ENCODE peak calls at places on chromosome 18, in eight cellular contexts. One of them, this sample, is unnamed.

GRCh38 chr18:76822510-76823165 is at the start of gene ZNF236:
- DNase-seq in dorsolateral prefrontal cortex: no peak
- DNase-seq in sigmoid colon: peak; percentile 87
- DNase-seq in left ventricle myocardium inferior: peak; percentile 79
- DNase-seq in left lung: peak; percentile 92
- DNase-seq in breast epithelium: peak; percentile 50
- DNase-seq in substantia nigra: no peak
- DNase-seq in tibial artery: peak; percentile 71
- DNase-seq in this sample: peak; percentile 82

GRCh38 chr18:56089607-56090258 is 501.7 kb upstream of the TCF4 start:
- DNase-seq in left ventricle myocardium inferior: no peak
- DNase-seq in dorsolateral prefrontal cortex: no peak
- DNase-seq in substantia nigra: no peak
- DNase-seq in tibial artery: no peak
- DNase-seq in sigmoid colon: no peak
- DNase-seq in left lung: no peak
- DNase-seq in breast epithelium: no peak
- DNase-seq in this sample: no peak

GRCh38 chr18:2908946-2909335 is 62.1 kb downstream of the EMILIN2 start:
- DNase-seq in breast epithelium: no peak
- DNase-seq in left ventricle myocardium inferior: no peak
- DNase-seq in dorsolateral prefrontal cortex: no peak
- DNase-seq in sigmoid colon: no peak
- DNase-seq in tibial artery: no peak
- DNase-seq in left lung: no peak
- DNase-seq in substantia nigra: no peak
- DNase-seq in this sample: no peak

GRCh38 chr18:31555971-31556747 is 35.5 kb upstream of the TTR start:
- DNase-seq in left lung: no peak
- DNase-seq in substantia nigra: no peak
- DNase-seq in breast epithelium: no peak
- DNase-seq in dorsolateral prefrontal cortex: peak; percentile 37
- DNase-seq in sigmoid colon: no peak
- DNase-seq in tibial artery: no peak
- DNase-seq in left ventricle myocardium inferior: no peak
- DNase-seq in this sample: no peak

GRCh38 chr18:79567481-79568147 is 112.0 kb upstream of the CTDP1 start:
- DNase-seq in left lung: peak; percentile 54
- DNase-seq in dorsolateral prefrontal cortex: no peak
- DNase-seq in left ventricle myocardium inferior: peak; percentile 71
- DNase-seq in substantia nigra: no peak
- DNase-seq in breast epithelium: peak; percentile 66
- DNase-seq in sigmoid colon: peak; percentile 68
- DNase-seq in tibial artery: no peak
- DNase-seq in this sample: peak; percentile 69

GRCh38 chr18:79479114-79479760 is 83.5 kb downstream of the NFATC1 start:
- DNase-seq in sigmoid colon: peak; percentile 17
- DNase-seq in left ventricle myocardium inferior: no peak
- DNase-seq in tibial artery: no peak
- DNase-seq in left lung: peak; percentile 55
- DNase-seq in breast epithelium: no peak
- DNase-seq in substantia nigra: no peak
- DNase-seq in dorsolateral prefrontal cortex: no peak
- DNase-seq in this sample: peak; percentile 20

GRCh38 chr18:61448316-61448715 is 115.1 kb downstream of the CDH20 start:
- DNase-seq in dorsolateral prefrontal cortex: no peak
- DNase-seq in substantia nigra: no peak
- DNase-seq in left lung: no peak
- DNase-seq in sigmoid colon: no peak
- DNase-seq in left ventricle myocardium inferior: no peak
- DNase-seq in breast epithelium: no peak
- DNase-seq in tibial artery: no peak
- DNase-seq in this sample: no peak

GRCh38 chr18:75350857-75351256 is 76.6 kb downstream of the SMIM21 start:
- DNase-seq in tibial artery: no peak
- DNase-seq in breast epithelium: no peak
- DNase-seq in substantia nigra: no peak
- DNase-seq in left lung: no peak
- DNase-seq in dorsolateral prefrontal cortex: no peak
- DNase-seq in left ventricle myocardium inferior: no peak
- DNase-seq in sigmoid colon: no peak
- DNase-seq in this sample: no peak

GRCh38 chr18:7577706-7578105 is 10.6 kb downstream of the PTPRM start:
- DNase-seq in left ventricle myocardium inferior: no peak
- DNase-seq in substantia nigra: no peak
- DNase-seq in sigmoid colon: no peak
- DNase-seq in tibial artery: no peak
- DNase-seq in dorsolateral prefrontal cortex: no peak
- DNase-seq in breast epithelium: no peak
- DNase-seq in left lung: no peak
- DNase-seq in this sample: no peak

GRCh38 chr18:34921811-34922385 is 119.3 kb upstream of the MAPRE2 start:
- DNase-seq in left ventricle myocardium inferior: no peak
- DNase-seq in breast epithelium: no peak
- DNase-seq in sigmoid colon: no peak
- DNase-seq in left lung: no peak
- DNase-seq in tibial artery: no peak
- DNase-seq in substantia nigra: no peak
- DNase-seq in dorsolateral prefrontal cortex: no peak
- DNase-seq in this sample: no peak

GRCh38 chr18:25814841-25815458 is 275.5 kb downstream of the SS18 start:
- DNase-seq in substantia nigra: no peak
- DNase-seq in left lung: no peak
- DNase-seq in tibial artery: no peak
- DNase-seq in left ventricle myocardium inferior: no peak
- DNase-seq in breast epithelium: no peak
- DNase-seq in dorsolateral prefrontal cortex: no peak
- DNase-seq in sigmoid colon: no peak
- DNase-seq in this sample: no peak

GRCh38 chr18:10398571-10398970 is 55.9 kb upstream of the APCDD1 start:
- DNase-seq in left ventricle myocardium inferior: no peak
- DNase-seq in breast epithelium: no peak
- DNase-seq in substantia nigra: no peak
- DNase-seq in dorsolateral prefrontal cortex: no peak
- DNase-seq in sigmoid colon: no peak
- DNase-seq in tibial artery: no peak
- DNase-seq in left lung: no peak
- DNase-seq in this sample: no peak

GRCh38 chr18:10487161-10487560 is 32.7 kb downstream of the APCDD1 start:
- DNase-seq in breast epithelium: no peak
- DNase-seq in left ventricle myocardium inferior: no peak
- DNase-seq in dorsolateral prefrontal cortex: no peak
- DNase-seq in sigmoid colon: no peak
- DNase-seq in tibial artery: no peak
- DNase-seq in left lung: no peak
- DNase-seq in substantia nigra: no peak
- DNase-seq in this sample: no peak

GRCh38 chr18:36673452-36673851 is 155.3 kb downstream of the TPGS2 start:
- DNase-seq in breast epithelium: no peak
- DNase-seq in sigmoid colon: no peak
- DNase-seq in left ventricle myocardium inferior: no peak
- DNase-seq in dorsolateral prefrontal cortex: no peak
- DNase-seq in tibial artery: no peak
- DNase-seq in substantia nigra: no peak
- DNase-seq in left lung: no peak
- DNase-seq in this sample: no peak

GRCh38 chr18:70377857-70378701 is 89.2 kb downstream of the SOCS6 start:
- DNase-seq in left ventricle myocardium inferior: no peak
- DNase-seq in left lung: no peak
- DNase-seq in breast epithelium: no peak
- DNase-seq in dorsolateral prefrontal cortex: no peak
- DNase-seq in substantia nigra: no peak
- DNase-seq in sigmoid colon: no peak
- DNase-seq in tibial artery: no peak
- DNase-seq in this sample: no peak

GRCh38 chr18:79439201-79440023 is 43.7 kb downstream of the NFATC1 start:
- DNase-seq in tibial artery: no peak
- DNase-seq in breast epithelium: no peak
- DNase-seq in sigmoid colon: no peak
- DNase-seq in dorsolateral prefrontal cortex: no peak
- DNase-seq in substantia nigra: no peak
- DNase-seq in left ventricle myocardium inferior: no peak
- DNase-seq in left lung: no peak
- DNase-seq in this sample: peak; percentile 75

GRCh38 chr18:79422783-79423165 is 27.0 kb downstream of the NFATC1 start:
- DNase-seq in substantia nigra: no peak
- DNase-seq in sigmoid colon: no peak
- DNase-seq in left ventricle myocardium inferior: no peak
- DNase-seq in left lung: peak; percentile 49
- DNase-seq in breast epithelium: no peak
- DNase-seq in tibial artery: no peak
- DNase-seq in dorsolateral prefrontal cortex: no peak
- DNase-seq in this sample: no peak

GRCh38 chr18:40215981-40216380 is 1739.1 kb upstream of the PIK3C3 start:
- DNase-seq in substantia nigra: no peak
- DNase-seq in tibial artery: no peak
- DNase-seq in dorsolateral prefrontal cortex: no peak
- DNase-seq in left ventricle myocardium inferior: no peak
- DNase-seq in sigmoid colon: no peak
- DNase-seq in breast epithelium: no peak
- DNase-seq in left lung: no peak
- DNase-seq in this sample: no peak

GRCh38 chr18:67628674-67629073 is 112.2 kb upstream of the DSEL start:
- DNase-seq in breast epithelium: no peak
- DNase-seq in left lung: no peak
- DNase-seq in tibial artery: no peak
- DNase-seq in sigmoid colon: no peak
- DNase-seq in substantia nigra: no peak
- DNase-seq in dorsolateral prefrontal cortex: no peak
- DNase-seq in left ventricle myocardium inferior: no peak
- DNase-seq in this sample: no peak
- H3K27ac ChIP-seq in breast epithelium: no peak overlapping the region
- H3K27ac ChIP-seq in left lung: no peak overlapping the region
- H3K27ac ChIP-seq in tibial artery: no peak overlapping the region
- H3K27ac ChIP-seq in sigmoid colon: no peak overlapping the region
- H3K27ac ChIP-seq in substantia nigra: no peak overlapping the region
- H3K27ac ChIP-seq in dorsolateral prefrontal cortex: no peak overlapping the region
- H3K27ac ChIP-seq in left ventricle myocardium inferior: no peak overlapping the region
- H3K27ac ChIP-seq in this sample: no peak overlapping the region

DNA sequence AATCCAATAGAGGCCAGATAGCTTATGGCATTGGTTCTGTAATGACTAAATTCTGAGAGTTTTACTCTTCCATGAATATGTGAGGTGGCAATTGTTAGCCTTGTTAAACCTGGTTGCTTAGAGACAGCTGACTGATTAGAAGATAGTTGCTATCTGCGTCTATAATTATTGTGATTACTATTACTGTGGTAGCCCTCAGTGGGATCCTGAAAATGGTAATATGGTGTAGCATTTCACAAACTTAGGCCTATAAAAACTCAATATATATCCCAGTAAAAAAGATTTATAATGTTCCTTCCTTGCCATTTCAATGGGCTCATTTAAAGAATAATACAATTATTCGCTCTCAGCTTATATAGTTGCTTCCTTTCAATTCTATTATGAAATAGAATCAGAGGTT is 405.8 kb upstream of the CDH2 start:
- DNase-seq in breast epithelium: no peak
- DNase-seq in left lung: no peak
- DNase-seq in sigmoid colon: no peak
- DNase-seq in substantia nigra: no peak
- DNase-seq in dorsolateral prefrontal cortex: no peak
- DNase-seq in left ventricle myocardium inferior: no peak
- DNase-seq in tibial artery: no peak
- DNase-seq in this sample: no peak
- H3K27ac ChIP-seq in breast epithelium: no peak overlapping the region
- H3K27ac ChIP-seq in left lung: no peak overlapping the region
- H3K27ac ChIP-seq in sigmoid colon: no peak overlapping the region
- H3K27ac ChIP-seq in substantia nigra: no peak overlapping the region
- H3K27ac ChIP-seq in dorsolateral prefrontal cortex: no peak overlapping the region
- H3K27ac ChIP-seq in left ventricle myocardium inferior: no peak overlapping the region
- H3K27ac ChIP-seq in tibial artery: no peak overlapping the region
- H3K27ac ChIP-seq in this sample: no peak overlapping the region

DNA sequence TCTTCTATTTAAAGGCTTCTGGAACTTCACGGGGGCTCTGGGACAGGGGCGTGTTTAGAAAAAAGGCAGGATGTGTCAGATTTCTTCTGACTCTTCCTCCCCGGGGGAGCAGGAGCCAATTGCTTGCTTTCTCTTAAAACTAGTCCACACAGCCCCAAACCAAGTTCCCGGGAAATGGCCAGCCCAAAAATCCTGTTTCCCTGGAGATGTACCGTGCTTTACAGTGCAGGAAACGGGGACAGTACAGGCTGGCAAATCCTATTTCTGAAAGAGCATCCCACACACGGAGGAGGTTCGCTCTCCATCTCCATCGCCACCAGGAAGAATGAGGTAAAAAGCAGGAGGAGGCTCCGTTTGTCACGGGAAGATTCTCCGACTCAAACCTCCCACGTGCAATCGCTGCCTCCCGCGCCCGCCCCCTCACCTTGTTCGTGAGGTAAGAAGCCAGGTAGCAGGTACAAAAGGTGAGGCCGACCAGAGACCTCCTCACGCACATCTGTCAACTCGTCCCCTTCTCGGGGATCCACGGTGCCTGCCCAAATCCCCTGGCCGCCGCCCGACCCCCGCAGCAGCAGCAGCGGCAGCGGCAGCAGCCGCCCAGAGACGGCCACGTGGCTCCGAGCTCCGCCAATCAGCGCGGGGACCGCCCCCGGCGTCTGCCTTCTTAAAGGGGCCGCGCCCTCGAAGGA is 15.6 kb upstream of the RIOK3 start:
- DNase-seq in left ventricle myocardium inferior: peak; percentile 86
- DNase-seq in breast epithelium: peak; percentile 72
- DNase-seq in sigmoid colon: peak; percentile 90
- DNase-seq in tibial artery: peak; percentile 76
- DNase-seq in dorsolateral prefrontal cortex: peak; percentile 93
- DNase-seq in left lung: peak; percentile 98
- DNase-seq in substantia nigra: peak; percentile 57
- DNase-seq in this sample: peak; percentile 84
- H3K27ac ChIP-seq in left ventricle myocardium inferior: peak overlapping the region; percentile 72
- H3K27ac ChIP-seq in breast epithelium: peak overlapping the region; percentile 34
- H3K27ac ChIP-seq in sigmoid colon: peak overlapping the region; percentile 69
- H3K27ac ChIP-seq in tibial artery: peak overlapping the region; percentile 41
- H3K27ac ChIP-seq in dorsolateral prefrontal cortex: peak overlapping the region; percentile 79
- H3K27ac ChIP-seq in left lung: peak overlapping the region; percentile 70
- H3K27ac ChIP-seq in substantia nigra: no peak overlapping the region
- H3K27ac ChIP-seq in this sample: no peak overlapping the region

GRCh38 chr18:57776354-57776753 is 26.8 kb downstream of the ATP8B1 start:
- DNase-seq in substantia nigra: no peak
- DNase-seq in tibial artery: no peak
- DNase-seq in left lung: no peak
- DNase-seq in sigmoid colon: no peak
- DNase-seq in dorsolateral prefrontal cortex: no peak
- DNase-seq in left ventricle myocardium inferior: no peak
- DNase-seq in breast epithelium: no peak
- DNase-seq in this sample: no peak

GRCh38 chr18:57781128-57781463 is 22.0 kb downstream of the ATP8B1 start:
- DNase-seq in left lung: no peak
- DNase-seq in substantia nigra: no peak
- DNase-seq in left ventricle myocardium inferior: no peak
- DNase-seq in sigmoid colon: no peak
- DNase-seq in tibial artery: no peak
- DNase-seq in breast epithelium: no peak
- DNase-seq in dorsolateral prefrontal cortex: no peak
- DNase-seq in this sample: no peak

GRCh38 chr18:57784034-57784815 is 18.9 kb downstream of the ATP8B1 start:
- DNase-seq in dorsolateral prefrontal cortex: no peak
- DNase-seq in tibial artery: no peak
- DNase-seq in left ventricle myocardium inferior: no peak
- DNase-seq in left lung: no peak
- DNase-seq in substantia nigra: no peak
- DNase-seq in breast epithelium: no peak
- DNase-seq in sigmoid colon: no peak
- DNase-seq in this sample: no peak

GRCh38 chr18:57776767-57777166 is 26.3 kb downstream of the ATP8B1 start:
- DNase-seq in breast epithelium: no peak
- DNase-seq in sigmoid colon: no peak
- DNase-seq in left lung: no peak
- DNase-seq in left ventricle myocardium inferior: no peak
- DNase-seq in tibial artery: no peak
- DNase-seq in dorsolateral prefrontal cortex: no peak
- DNase-seq in substantia nigra: no peak
- DNase-seq in this sample: no peak

GRCh38 chr18:57780318-57781127 is 22.6 kb downstream of the ATP8B1 start:
- DNase-seq in breast epithelium: no peak
- DNase-seq in sigmoid colon: no peak
- DNase-seq in tibial artery: no peak
- DNase-seq in substantia nigra: no peak
- DNase-seq in dorsolateral prefrontal cortex: no peak
- DNase-seq in left lung: no peak
- DNase-seq in left ventricle myocardium inferior: no peak
- DNase-seq in this sample: no peak
- H3K27ac ChIP-seq in breast epithelium: peak overlapping the region; percentile 86
- H3K27ac ChIP-seq in sigmoid colon: peak overlapping the region; percentile 68
- H3K27ac ChIP-seq in tibial artery: peak overlapping the region; percentile 82
- H3K27ac ChIP-seq in substantia nigra: no peak overlapping the region
- H3K27ac ChIP-seq in dorsolateral prefrontal cortex: no peak overlapping the region
- H3K27ac ChIP-seq in left lung: peak overlapping the region; percentile 60
- H3K27ac ChIP-seq in left ventricle myocardium inferior: peak overlapping the region; percentile 82
- H3K27ac ChIP-seq in this sample: peak overlapping the region; percentile 65